ENCODE peak calls at places on chromosomes 2 and 18, in ten cellular contexts. H is HTR-8/SVneo; K is psoas muscle; W is stimulated activated CD8-positive, alpha-beta memory T cell treated with anti-CD3 and anti-CD28 coated beads, Interleukin-15, amount 100 ng/mL, for 1 hour; G is sciatic nerve; E is stimulated activated CD4-positive, alpha-beta T cell treated with anti-CD3 and anti-CD28 coated beads, Interleukin-15, amount 100 ng/mL, for 1 hour; A is AG08396; X is AG09319; B is H1; S is COR-L47. V is an unnamed sample.

GRCh38 chr2:230723363-230723762 is 10.7 kb downstream of the CAB39 start:
- DNase-seq in H (no peak), K (no peak), W (no peak), G (no peak), E (peak), A (no peak), X (no peak), B (no peak), S (no peak), V (no peak)

GRCh38 chr2:68643011-68643873 is at the start of gene PROKR1:
- DNase-seq in H (peak), K (peak), W (no peak), G (no peak), E (no peak), A (peak), X (no peak), B (peak), S (peak), V (no peak)

GRCh38 chr2:16862474-16862873 is 196.8 kb upstream of the CYRIA start:
- DNase-seq in H (no peak), K (no peak), W (no peak), G (no peak), E (no peak), A (no peak), X (no peak), B (no peak), S (no peak), V (no peak)

GRCh38 chr2:10225291-10226031 is 77.2 kb upstream of the HPCAL1 start:
- DNase-seq in H (no peak), K (peak), W (no peak), G (peak), E (no peak), A (no peak), X (no peak), B (no peak), S (no peak), V (no peak)

GRCh38 chr2:17627434-17627833 is 86.9 kb downstream of the VSNL1 start:
- DNase-seq in H (no peak), K (no peak), W (no peak), G (no peak), E (no peak), A (no peak), X (no peak), B (no peak), S (no peak), V (no peak)

GRCh38 chr2:191544511-191545062 is 133.3 kb upstream of the NABP1 start:
- DNase-seq in H (no peak), K (no peak), W (no peak), G (no peak), E (no peak), A (no peak), X (no peak), B (no peak), S (no peak), V (no peak)

GRCh38 chr2:174026122-174026845 is 61.1 kb upstream of the SP3 start:
- DNase-seq in H (peak), K (no peak), W (no peak), G (no peak), E (no peak), A (no peak), X (no peak), B (no peak), S (no peak), V (no peak)

GRCh38 chr2:100984892-100985307 is 17.2 kb upstream of the RPL31 start:
- DNase-seq in H (peak), K (peak), W (peak), G (peak), E (peak), A (peak), X (peak), B (peak), S (peak), V (peak)

GRCh38 chr2:47373747-47374146 is 29.2 kb upstream of the MSH2 start:
- DNase-seq in H (no peak), K (no peak), W (no peak), G (no peak), E (no peak), A (no peak), X (no peak), B (no peak), S (peak), V (no peak)

GRCh38 chr2:102929721-102930120 is 167.9 kb downstream of the TMEM182 start:
- DNase-seq in H (no peak), K (no peak), W (no peak), G (no peak), E (no peak), A (no peak), X (no peak), B (no peak), S (no peak), V (no peak)

GRCh38 chr2:11681722-11682589 is 12.0 kb upstream of the NTSR2 start:
- DNase-seq in H (peak), K (peak), W (peak), G (no peak), E (peak), A (peak), X (no peak), B (peak), S (peak), V (peak)

GRCh38 chr2:33317369-33318015 is 159.0 kb upstream of the RASGRP3 start:
- DNase-seq in H (no peak), K (no peak), W (no peak), G (no peak), E (no peak), A (no peak), X (no peak), B (no peak), S (no peak), V (no peak)

GRCh38 chr18:25599443-25599842 is 247.5 kb upstream of the ZNF521 start:
- DNase-seq in H (no peak), K (no peak), W (no peak), G (no peak), E (no peak), A (no peak), X (no peak), B (no peak), S (no peak), V (no peak)

GRCh38 chr2:228401065-228401912 is 219.8 kb upstream of the SPHKAP start:
- DNase-seq in H (no peak), K (no peak), W (no peak), G (no peak), E (no peak), A (no peak), X (no peak), B (no peak), S (no peak), V (no peak)

GRCh38 chr2:11560806-11561205 is 27.0 kb downstream of the GREB1 start:
- DNase-seq in H (no peak), K (no peak), W (no peak), G (peak), E (no peak), A (no peak), X (no peak), B (no peak), S (no peak), V (no peak)

GRCh38 chr2:178997477-178997876 is 52.5 kb downstream of the CCDC141 start:
- DNase-seq in H (no peak), K (no peak), W (no peak), G (no peak), E (no peak), A (no peak), X (no peak), B (no peak), S (no peak), V (no peak)

GRCh38 chr2:53863538-53864227 is 3.9 kb upstream of the GPR75 start:
- DNase-seq in H (no peak), K (no peak), W (no peak), G (no peak), E (no peak), A (no peak), X (no peak), B (no peak), S (no peak), V (no peak)

GRCh38 chr18:80210312-80211083 is 36.8 kb downstream of the PARD6G start:
- DNase-seq in H (no peak), K (no peak), W (no peak), G (no peak), E (no peak), A (no peak), X (no peak), B (peak), S (no peak), V (no peak)

GRCh38 chr2:137837830-137838229 is 126.4 kb upstream of the HNMT start:
- DNase-seq in H (no peak), K (no peak), W (no peak), G (no peak), E (no peak), A (no peak), X (no peak), B (no peak), S (no peak), V (no peak)

GRCh38 chr2:1708476-1709334 is 35.6 kb downstream of the PXDN start:
- DNase-seq in H (no peak), K (no peak), W (no peak), G (no peak), E (no peak), A (no peak), X (no peak), B (no peak), S (peak), V (no peak)

GRCh38 chr2:190435031-190435677 is 27.0 kb downstream of the MFSD6 start:
- DNase-seq in H (no peak), K (no peak), W (no peak), G (no peak), E (no peak), A (no peak), X (no peak), B (no peak), S (no peak), V (no peak)

GRCh38 chr2:42523341-42523740 is 29.6 kb upstream of the KCNG3 start:
- DNase-seq in H (no peak), K (no peak), W (no peak), G (no peak), E (no peak), A (no peak), X (no peak), B (no peak), S (no peak), V (no peak)

GRCh38 chr2:217440000-217440399 is 562.8 kb downstream of the TNS1 start:
- DNase-seq in H (no peak), K (no peak), W (no peak), G (no peak), E (no peak), A (no peak), X (no peak), B (no peak), S (no peak), V (no peak)

GRCh38 chr18:12777543-12777942 is 74.7 kb downstream of the PSMG2 start:
- DNase-seq in H (no peak), K (no peak), W (no peak), G (peak), E (no peak), A (no peak), X (no peak), B (no peak), S (no peak), V (no peak)

GRCh38 chr2:127633556-127634065 is 12.3 kb upstream of the GPR17 start:
- DNase-seq in H (no peak), K (peak), W (no peak), G (no peak), E (no peak), A (no peak), X (no peak), B (no peak), S (no peak), V (no peak)

GRCh38 chr18:67483237-67483636 is 33.3 kb downstream of the DSEL start:
- DNase-seq in H (no peak), K (no peak), W (no peak), G (no peak), E (no peak), A (no peak), X (no peak), B (no peak), S (peak), V (no peak)

GRCh38 chr2:120763931-120764330 is 28.3 kb downstream of the GLI2 start:
- DNase-seq in H (no peak), K (no peak), W (no peak), G (peak), E (no peak), A (no peak), X (no peak), B (no peak), S (no peak), V (no peak)

GRCh38 chr2:23803965-23804542 is 122.9 kb downstream of the ATAD2B start:
- DNase-seq in H (peak), K (peak), W (no peak), G (no peak), E (no peak), A (peak), X (no peak), B (no peak), S (no peak), V (no peak)

GRCh38 chr2:20524412-20525040 is 77.7 kb downstream of the RHOB start:
- DNase-seq in H (no peak), K (peak), W (no peak), G (peak), E (no peak), A (no peak), X (no peak), B (no peak), S (no peak), V (no peak)

GRCh38 chr2:120761911-120762310 is 26.2 kb downstream of the GLI2 start:
- DNase-seq in H (no peak), K (no peak), W (no peak), G (peak), E (no peak), A (no peak), X (no peak), B (no peak), S (no peak), V (no peak)

GRCh38 chr18:49072524-49072934 is 121.8 kb upstream of the SMAD7 start:
- DNase-seq in H (no peak), K (no peak), W (no peak), G (no peak), E (no peak), A (no peak), X (no peak), B (no peak), S (no peak), V (no peak)

GRCh38 chr2:47403829-47404228 is 873 bp downstream of the MSH2 start:
- DNase-seq in H (no peak), K (no peak), W (no peak), G (no peak), E (no peak), A (peak), X (no peak), B (no peak), S (no peak), V (no peak)

GRCh38 chr2:206430452-206430851 is 12.9 kb upstream of the ADAM23 start:
- DNase-seq in H (no peak), K (no peak), W (no peak), G (no peak), E (no peak), A (no peak), X (no peak), B (no peak), S (no peak), V (no peak)

GRCh38 chr18:9280854-9281253 is 53.7 kb upstream of the TWSG1 start:
- DNase-seq in H (no peak), K (no peak), W (no peak), G (no peak), E (no peak), A (no peak), X (no peak), B (no peak), S (no peak), V (no peak)

GRCh38 chr2:217064234-217065103 is 204.6 kb upstream of the TNP1 start:
- DNase-seq in H (no peak), K (peak), W (no peak), G (no peak), E (no peak), A (no peak), X (no peak), B (no peak), S (no peak), V (no peak)

GRCh38 chr2:188665196-188665595 is 309.0 kb upstream of the COL3A1 start:
- DNase-seq in H (no peak), K (no peak), W (no peak), G (no peak), E (no peak), A (no peak), X (no peak), B (no peak), S (no peak), V (no peak)